ENCODE peak calls at places on chromosome 11, in four cellular contexts. One of them, this sample, is unnamed. For H3K9me3, the result is how much of the 10 kb centered on the place peaks cover.

GRCh38 chr11:96744697-96745096 is 354.9 kb downstream of the JRKL start:
- DNase-seq in K562: no peak
- DNase-seq in SK-N-SH: no peak
- DNase-seq in transverse colon: no peak
- DNase-seq in this sample: no peak

GRCh38 chr11:69000831-69001245 is 12.2 kb downstream of the MRGPRF start:
- DNase-seq in K562: no peak
- DNase-seq in SK-N-SH: peak
- DNase-seq in transverse colon: peak
- DNase-seq in this sample: no peak

GRCh38 chr11:26583550-26583949 is 11.5 kb upstream of the MUC15 start:
- DNase-seq in K562: no peak
- DNase-seq in SK-N-SH: no peak
- DNase-seq in transverse colon: no peak
- DNase-seq in this sample: no peak

GRCh38 chr11:34395916-34396555 is 38.2 kb upstream of the ABTB2 start:
- DNase-seq in K562: no peak
- DNase-seq in SK-N-SH: no peak
- DNase-seq in transverse colon: no peak
- DNase-seq in this sample: no peak

GRCh38 chr11:47161134-47161854 is 15.4 kb downstream of the ARFGAP2 start:
- DNase-seq in K562: peak
- DNase-seq in SK-N-SH: peak
- DNase-seq in transverse colon: peak
- DNase-seq in this sample: peak

GRCh38 chr11:27468209-27468608 is 4.4 kb downstream of the LGR4 start:
- DNase-seq in K562: no peak
- DNase-seq in SK-N-SH: no peak
- DNase-seq in transverse colon: no peak
- DNase-seq in this sample: no peak

GRCh38 chr11:6022954-6023353 is 7.6 kb downstream of the OR56A1 start:
- DNase-seq in K562: peak
- DNase-seq in SK-N-SH: no peak
- DNase-seq in transverse colon: no peak
- DNase-seq in this sample: no peak

GRCh38 chr11:78660451-78660850 is 85.8 kb upstream of the NARS2 start:
- DNase-seq in K562: no peak
- DNase-seq in SK-N-SH: no peak
- DNase-seq in transverse colon: no peak
- DNase-seq in this sample: no peak

GRCh38 chr11:118912742-118913410 is 12.8 kb downstream of the BCL9L start:
- DNase-seq in K562: no peak
- DNase-seq in SK-N-SH: no peak
- DNase-seq in transverse colon: peak
- DNase-seq in this sample: no peak

GRCh38 chr11:118645066-118645715 is 34.3 kb downstream of the TREH start:
- DNase-seq in K562: no peak
- DNase-seq in SK-N-SH: no peak
- DNase-seq in transverse colon: no peak
- DNase-seq in this sample: no peak

GRCh38 chr11:68329993-68330699 is 17.8 kb downstream of the LRP5 start:
- DNase-seq in K562: no peak
- DNase-seq in SK-N-SH: peak
- DNase-seq in transverse colon: no peak
- DNase-seq in this sample: no peak

GRCh38 chr11:44564653-44565007 is 833 bp upstream of the CD82 start:
- DNase-seq in K562: no peak
- DNase-seq in SK-N-SH: no peak
- DNase-seq in transverse colon: peak
- DNase-seq in this sample: peak

GRCh38 chr11:68328374-68329091 is 16.1 kb downstream of the LRP5 start:
- DNase-seq in K562: no peak
- DNase-seq in SK-N-SH: peak
- DNase-seq in transverse colon: peak
- DNase-seq in this sample: peak

GRCh38 chr11:114876231-114876630 is 197.9 kb downstream of the NXPE2 start:
- DNase-seq in K562: no peak
- DNase-seq in SK-N-SH: no peak
- DNase-seq in transverse colon: no peak
- DNase-seq in this sample: no peak

GRCh38 chr11:126408496-126408895 is 53.0 kb downstream of the ST3GAL4 start:
- DNase-seq in K562: no peak
- DNase-seq in SK-N-SH: no peak
- DNase-seq in transverse colon: no peak
- DNase-seq in this sample: no peak

GRCh38 chr11:31796523-31797226 is 14.4 kb downstream of the PAX6 start:
- DNase-seq in K562: no peak
- DNase-seq in SK-N-SH: no peak
- DNase-seq in transverse colon: no peak
- DNase-seq in this sample: no peak

GRCh38 chr11:132008872-132009271 is 638.5 kb downstream of the NTM start:
- DNase-seq in K562: no peak
- DNase-seq in SK-N-SH: no peak
- DNase-seq in transverse colon: no peak
- DNase-seq in this sample: no peak

GRCh38 chr11:83715927-83716525 is 429.9 kb upstream of the CCDC90B start:
- DNase-seq in K562: no peak
- DNase-seq in SK-N-SH: no peak
- DNase-seq in transverse colon: no peak
- DNase-seq in this sample: no peak

GRCh38 chr11:34631737-34632104 is 10.8 kb downstream of the EHF start:
- DNase-seq in K562: no peak
- DNase-seq in SK-N-SH: no peak
- DNase-seq in transverse colon: no peak
- DNase-seq in this sample: peak

GRCh38 chr11:75535039-75535563 is 9.4 kb upstream of the GDPD5 start:
- DNase-seq in K562: peak
- DNase-seq in SK-N-SH: no peak
- DNase-seq in transverse colon: no peak
- DNase-seq in this sample: no peak

GRCh38 chr11:23192256-23192655 is 332.0 kb upstream of the CCDC179 start:
- DNase-seq in K562: no peak
- DNase-seq in SK-N-SH: no peak
- DNase-seq in transverse colon: no peak
- DNase-seq in this sample: no peak

GRCh38 chr11:78080084-78080817 is 589 bp upstream of the NDUFC2 start:
- DNase-seq in K562: no peak
- DNase-seq in SK-N-SH: no peak
- DNase-seq in transverse colon: no peak
- DNase-seq in this sample: no peak

GRCh38 chr11:57421805-57422204 is 5.1 kb downstream of the SLC43A3 start:
- DNase-seq in K562: no peak
- DNase-seq in SK-N-SH: no peak
- DNase-seq in transverse colon: no peak
- DNase-seq in this sample: no peak

GRCh38 chr11:50182486-50182885 is 149.8 kb downstream of the OR4C45 start:
- DNase-seq in K562: no peak
- DNase-seq in SK-N-SH: no peak
- DNase-seq in transverse colon: no peak
- DNase-seq in this sample: no peak

GRCh38 chr11:64854534-64855502 is 10.4 kb upstream of the CDC42BPG start:
- DNase-seq in K562: peak
- DNase-seq in SK-N-SH: no peak
- DNase-seq in transverse colon: peak
- DNase-seq in this sample: peak

GRCh38 chr11:46808804-46809431 is 37.2 kb downstream of the CKAP5 start:
- DNase-seq in K562: no peak
- DNase-seq in SK-N-SH: peak
- DNase-seq in transverse colon: no peak
- DNase-seq in this sample: no peak

GRCh38 chr11:77407613-77408012 is 66.3 kb downstream of the PAK1 start:
- DNase-seq in K562: no peak
- DNase-seq in SK-N-SH: peak
- DNase-seq in transverse colon: peak
- DNase-seq in this sample: peak

GRCh38 chr11:27241316-27242122 is 121.5 kb downstream of the CCDC34 start:
- DNase-seq in K562: no peak
- DNase-seq in SK-N-SH: no peak
- DNase-seq in transverse colon: no peak
- DNase-seq in this sample: no peak

GRCh38 chr11:113730887-113731726 is 25.0 kb upstream of the TMPRSS5 start:
- DNase-seq in K562: peak
- DNase-seq in SK-N-SH: peak
- DNase-seq in transverse colon: peak
- DNase-seq in this sample: peak

GRCh38 chr11:129817282-129818051 is 1.8 kb downstream of the TMEM45B start:
- DNase-seq in K562: no peak
- DNase-seq in SK-N-SH: no peak
- DNase-seq in transverse colon: no peak
- DNase-seq in this sample: no peak

GRCh38 chr11:2766166-2766565 is 66.4 kb upstream of the KCNQ1OT1 start:
- DNase-seq in K562: no peak
- DNase-seq in SK-N-SH: no peak
- DNase-seq in transverse colon: no peak
- DNase-seq in this sample: no peak

GRCh38 chr11:72037554-72038311 is 39.0 kb downstream of the IL18BP start:
- DNase-seq in K562: no peak
- DNase-seq in SK-N-SH: no peak
- DNase-seq in transverse colon: no peak
- DNase-seq in this sample: no peak

GRCh38 chr11:63915961-63916836 is 765 bp downstream of the RCOR2 start:
- DNase-seq in K562: peak
- DNase-seq in SK-N-SH: peak
- DNase-seq in transverse colon: peak
- DNase-seq in this sample: peak

GRCh38 chr11:123630126-123630531 is 24.3 kb downstream of the SCN3B start:
- DNase-seq in K562: no peak
- DNase-seq in SK-N-SH: no peak
- DNase-seq in transverse colon: no peak
- DNase-seq in this sample: no peak

GRCh38 chr11:95794086-95794485 is 3.8 kb downstream of the CEP57 start:
- DNase-seq in K562: no peak
- DNase-seq in SK-N-SH: no peak
- DNase-seq in transverse colon: no peak
- DNase-seq in this sample: no peak

GRCh38 chr11:45852712-45853101 is 5.4 kb downstream of the CRY2 start:
- DNase-seq in K562: no peak
- DNase-seq in SK-N-SH: no peak
- DNase-seq in transverse colon: no peak
- DNase-seq in this sample: no peak

GRCh38 chr11:115238802-115239201 is 265.4 kb downstream of the CADM1 start:
- DNase-seq in K562: no peak
- DNase-seq in SK-N-SH: no peak
- DNase-seq in transverse colon: no peak
- DNase-seq in this sample: no peak

GRCh38 chr11:117117681-117118080 is 19.5 kb upstream of the SIK3 start:
- DNase-seq in K562: no peak
- DNase-seq in SK-N-SH: no peak
- DNase-seq in transverse colon: no peak
- DNase-seq in this sample: no peak
- TF ChIP-seq POLR2AphosphoS5 in K562: no peak
- TF ChIP-seq POLR2AphosphoS5 in SK-N-SH: no peak
- TF ChIP-seq POLR2AphosphoS5 in transverse colon: no peak
- TF ChIP-seq POLR2AphosphoS5 in this sample: no peak

GRCh38 chr11:134760307-134760706 is 348.3 kb upstream of the B3GAT1 start:
- DNase-seq in K562: no peak
- DNase-seq in SK-N-SH: no peak
- DNase-seq in transverse colon: no peak
- DNase-seq in this sample: no peak

GRCh38 chr11:134759855-134760254 is 347.8 kb upstream of the B3GAT1 start:
- DNase-seq in K562: no peak
- DNase-seq in SK-N-SH: no peak
- DNase-seq in transverse colon: no peak
- DNase-seq in this sample: no peak

GRCh38 chr11:134760957-134761356 is 348.9 kb upstream of the B3GAT1 start:
- DNase-seq in K562: no peak
- DNase-seq in SK-N-SH: no peak
- DNase-seq in transverse colon: no peak
- DNase-seq in this sample: no peak

GRCh38 chr11:134758342-134758931 is 346.4 kb upstream of the B3GAT1 start:
- DNase-seq in K562: no peak
- DNase-seq in SK-N-SH: no peak
- DNase-seq in transverse colon: no peak
- DNase-seq in this sample: no peak

DNA sequence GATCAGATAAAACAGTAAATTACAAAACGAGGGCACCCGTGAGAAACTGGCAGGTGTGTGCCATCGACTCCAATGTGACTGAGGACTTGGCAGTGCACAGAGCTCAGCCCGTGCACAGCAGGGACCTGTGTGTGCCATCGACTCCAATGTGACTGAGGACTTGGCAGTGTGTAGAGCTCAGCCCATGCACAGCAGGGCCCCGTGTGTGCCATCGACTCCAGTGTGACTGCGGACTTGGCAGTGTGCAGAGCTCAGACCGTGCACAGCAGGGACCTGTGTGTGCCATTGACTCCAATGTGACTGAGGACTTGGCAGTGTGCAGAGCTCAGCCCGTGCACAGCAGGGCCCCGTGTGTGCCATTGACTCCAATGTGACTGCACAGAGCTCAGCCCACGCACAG is 347.3 kb upstream of the B3GAT1 start:
- DNase-seq in K562: no peak
- DNase-seq in SK-N-SH: no peak
- DNase-seq in transverse colon: no peak
- DNase-seq in this sample: no peak
- H3K9me3 ChIP-seq in K562: under half
- H3K9me3 ChIP-seq in SK-N-SH: under half
- H3K9me3 ChIP-seq in transverse colon: under half
- H3K9me3 ChIP-seq in this sample: under half

GRCh38 chr11:85821636-85822035 is 10.7 kb upstream of the SYTL2 start:
- DNase-seq in K562: no peak
- DNase-seq in SK-N-SH: no peak
- DNase-seq in transverse colon: peak
- DNase-seq in this sample: peak
- TF ChIP-seq POLR2AphosphoS5 in K562: no peak
- TF ChIP-seq POLR2AphosphoS5 in SK-N-SH: no peak
- TF ChIP-seq POLR2AphosphoS5 in transverse colon: peak
- TF ChIP-seq POLR2AphosphoS5 in this sample: peak

GRCh38 chr11:90717522-90717921 is 494.7 kb upstream of the CHORDC1 start:
- DNase-seq in K562: no peak
- DNase-seq in SK-N-SH: no peak
- DNase-seq in transverse colon: no peak
- DNase-seq in this sample: no peak

GRCh38 chr11:90722552-90723190 is 499.8 kb upstream of the CHORDC1 start:
- DNase-seq in K562: no peak
- DNase-seq in SK-N-SH: no peak
- DNase-seq in transverse colon: no peak
- DNase-seq in this sample: no peak
- H3K9me3 ChIP-seq in K562: under half
- H3K9me3 ChIP-seq in SK-N-SH: under half
- H3K9me3 ChIP-seq in transverse colon: under half
- H3K9me3 ChIP-seq in this sample: under half

This sample was measured in stomach.